ENCODE peak calls at places on chromosomes 11 and 22, in eight cellular contexts. N is OCI-LY7, V is suprapubic skin, L is H7, H is body of pancreas, B is adipocyte, G is kidney epithelial cell, X is kidney. T is an unnamed sample.

GRCh38 chr22:30889268-30889995 is 79.1 kb downstream of the MORC2 start:
- DNase-seq in H (no peak), L (peak), B (no peak), V (peak), X (peak), N (no peak), G (no peak), T (no peak)

GRCh38 chr11:107263865-107264563 is 193.6 kb downstream of the CWF19L2 start:
- DNase-seq in G (no peak), N (no peak), B (no peak), H (no peak), L (no peak), V (no peak), X (no peak), T (no peak)

GRCh38 chr11:34546511-34547206 is 33.1 kb upstream of the ELF5 start:
- DNase-seq in B (no peak), L (no peak), H (no peak), X (no peak), N (no peak), V (no peak), G (no peak), T (no peak)

GRCh38 chr11:44604171-44604581 is 38.7 kb downstream of the CD82 start:
- DNase-seq in B (no peak), L (no peak), X (no peak), H (peak), G (no peak), N (no peak), V (no peak), T (no peak)

GRCh38 chr11:61587541-61587941 is 6.7 kb upstream of the SYT7 start:
- DNase-seq in H (peak), B (peak), V (no peak), L (peak), G (no peak), X (no peak), N (no peak), T (no peak)

GRCh38 chr22:20781272-20781990 is 7.5 kb downstream of the SERPIND1 start:
- DNase-seq in H (no peak), X (no peak), G (no peak), L (no peak), N (no peak), V (no peak), B (no peak), T (no peak)

GRCh38 chr11:77191429-77191822 is 63.4 kb downstream of the MYO7A start:
- DNase-seq in L (no peak), B (no peak), H (no peak), V (no peak), G (no peak), X (peak), N (no peak), T (no peak)

GRCh38 chr11:125369808-125370207 is 126.3 kb downstream of the FEZ1 start:
- DNase-seq in B (no peak), N (no peak), X (no peak), G (no peak), L (no peak), V (no peak), H (no peak), T (no peak)

GRCh38 chr11:2186669-2187266 is 15.2 kb upstream of the TH start:
- DNase-seq in V (no peak), G (no peak), H (peak), B (peak), L (peak), N (peak), X (no peak), T (peak)

GRCh38 chr22:17540481-17540880 is 22.8 kb upstream of the SLC25A18 start:
- DNase-seq in H (no peak), G (no peak), V (no peak), B (no peak), L (peak), X (no peak), N (no peak), T (no peak)

GRCh38 chr22:47062126-47062525 is 299.7 kb downstream of the TBC1D22A start:
- DNase-seq in N (no peak), X (no peak), G (no peak), B (no peak), L (no peak), H (peak), V (no peak), T (no peak)

GRCh38 chr11:71420455-71421241 is 27.5 kb downstream of the DHCR7 start:
- DNase-seq in L (peak), B (peak), H (peak), N (peak), G (peak), X (no peak), V (no peak), T (peak)

GRCh38 chr11:833849-834311 is 1.1 kb downstream of the CD151 start:
- DNase-seq in V (no peak), L (no peak), B (peak), N (no peak), H (no peak), X (no peak), G (no peak), T (no peak)

GRCh38 chr22:33401291-33401690 is 343.1 kb upstream of the SYN3 start:
- DNase-seq in X (no peak), B (peak), G (peak), H (no peak), L (no peak), V (no peak), N (no peak), T (no peak)

GRCh38 chr11:128021304-128022006 is 565.9 kb downstream of the ETS1 start:
- DNase-seq in V (no peak), N (no peak), H (no peak), X (no peak), B (peak), G (no peak), L (peak), T (no peak)

GRCh38 chr11:578276-579035 is 2.2 kb downstream of the PHRF1 start:
- DNase-seq in G (no peak), H (no peak), N (peak), V (no peak), X (no peak), L (no peak), B (no peak), T (peak)

GRCh38 chr11:75797796-75798195 is 17.2 kb upstream of the UVRAG start:
- DNase-seq in H (no peak), X (peak), B (no peak), G (no peak), V (no peak), N (no peak), L (no peak), T (no peak)

GRCh38 chr11:77557553-77557952 is 32.2 kb upstream of the AQP11 start:
- DNase-seq in H (no peak), L (peak), X (no peak), G (no peak), B (peak), N (no peak), V (no peak), T (no peak)

GRCh38 chr11:68269414-68270081 is 2.2 kb downstream of the C11orf24 start:
- DNase-seq in G (peak), B (peak), N (no peak), H (no peak), V (no peak), X (no peak), L (no peak), T (no peak)

GRCh38 chr11:57641011-57641410 is 8.7 kb downstream of the YPEL4 start:
- DNase-seq in H (no peak), N (peak), X (no peak), V (no peak), G (no peak), B (peak), L (peak), T (no peak)

GRCh38 chr22:28813772-28814518 is 13.6 kb upstream of the XBP1 start:
- DNase-seq in G (no peak), H (peak), V (peak), B (no peak), X (peak), N (no peak), L (no peak), T (no peak)

GRCh38 chr11:11413776-11414175 is 60.7 kb upstream of the CSNK2A3 start:
- DNase-seq in X (no peak), B (no peak), L (no peak), N (no peak), V (no peak), G (no peak), H (no peak), T (no peak)

GRCh38 chr11:44977493-44977984 is 26.9 kb upstream of the TP53I11 start:
- DNase-seq in B (no peak), H (no peak), X (no peak), N (no peak), L (peak), G (no peak), V (no peak), T (peak)

GRCh38 chr11:1752907-1753425 is 2.6 kb upstream of the IFITM10 start:
- DNase-seq in B (no peak), G (no peak), N (no peak), H (no peak), X (peak), L (peak), V (no peak), T (no peak)

GRCh38 chr11:69702239-69702668 is 1.6 kb downstream of the FGF19 start:
- DNase-seq in G (no peak), N (no peak), B (no peak), X (no peak), V (no peak), H (no peak), L (peak), T (no peak)

GRCh38 chr11:108803781-108804180 is 138.9 kb downstream of the DDX10 start:
- DNase-seq in N (no peak), L (no peak), G (no peak), V (no peak), H (no peak), B (peak), X (no peak), T (no peak)

GRCh38 chr11:124884869-124885479 is 12.7 kb downstream of the ROBO4 start:
- DNase-seq in G (no peak), V (peak), X (no peak), N (no peak), H (no peak), L (peak), B (no peak), T (no peak)

GRCh38 chr22:40210814-40211213 is 33.1 kb downstream of the TNRC6B start:
- DNase-seq in B (no peak), V (no peak), X (no peak), N (peak), L (no peak), G (no peak), H (no peak), T (no peak)

GRCh38 chr11:105781807-105782206 is 171.9 kb downstream of the GRIA4 start:
- DNase-seq in X (no peak), N (no peak), H (no peak), V (no peak), G (no peak), L (no peak), B (no peak), T (no peak)

GRCh38 chr11:74288161-74288560 is 23.3 kb downstream of the P4HA3 start:
- DNase-seq in X (no peak), L (no peak), B (peak), G (peak), H (no peak), V (no peak), N (no peak), T (no peak)

GRCh38 chr22:37229805-37230672 is 14.0 kb downstream of the RAC2 start:
- DNase-seq in G (no peak), V (no peak), N (peak), B (peak), X (peak), L (peak), H (no peak), T (peak)
- H3K4me3 ChIP-seq in G (no peak), V (no peak), N (peak), B (no peak), X (no peak), L (no peak), H (no peak), T (peak)

GRCh38 chr11:41459602-41460405 is at the start of gene LRRC4C:
- DNase-seq in B (no peak), L (no peak), H (no peak), G (no peak), X (no peak), N (no peak), V (no peak), T (no peak)
- H3K4me3 ChIP-seq in B (no peak), L (peak), H (no peak), G (peak), X (peak), N (no peak), V (no peak), T (no peak)

GRCh38 chr11:95739526-95739925 is 50.1 kb downstream of the FAM76B start:
- DNase-seq in G (no peak), L (no peak), X (no peak), V (no peak), H (no peak), B (no peak), N (no peak), T (no peak)
- H3K4me3 ChIP-seq in G (no peak), L (no peak), X (no peak), V (no peak), H (no peak), B (no peak), N (no peak), T (no peak)

DNA sequence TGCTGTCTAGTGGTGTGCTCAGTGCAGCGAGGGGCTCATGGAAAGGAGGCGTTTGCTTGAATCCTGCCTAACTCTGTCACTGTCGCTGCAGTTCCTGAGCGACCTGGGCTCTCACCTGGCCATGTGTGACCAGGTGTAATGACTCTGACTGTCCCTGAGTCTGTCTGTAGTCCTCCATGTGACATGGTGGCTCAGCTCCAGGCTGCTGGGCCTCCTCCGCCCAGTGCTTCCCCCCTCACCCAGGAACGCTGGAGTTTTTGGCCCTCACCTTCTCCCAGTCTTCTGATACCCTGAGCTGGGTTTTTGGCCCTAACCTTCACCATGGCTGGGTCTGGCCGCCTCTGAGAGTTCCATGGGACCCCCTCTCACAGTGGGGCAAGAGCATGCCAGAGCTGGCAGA is 20.3 kb downstream of the MICALL1 start:
- DNase-seq in L (no peak), X (no peak), G (no peak), N (no peak), H (peak), V (no peak), B (no peak), T (no peak)
- H3K4me3 ChIP-seq in L (no peak), X (no peak), G (no peak), N (no peak), H (no peak), V (no peak), B (no peak), T (no peak)

GRCh38 chr11:126549273-126549585 is 193.7 kb downstream of the ST3GAL4 start:
- DNase-seq in N (no peak), H (no peak), G (no peak), V (no peak), B (no peak), L (no peak), X (no peak), T (no peak)

GRCh38 chr11:126547161-126547560 is 191.7 kb downstream of the ST3GAL4 start:
- DNase-seq in H (no peak), N (no peak), G (peak), L (no peak), X (no peak), B (peak), V (no peak), T (no peak)

GRCh38 chr11:126547691-126548090 is 192.2 kb downstream of the ST3GAL4 start:
- DNase-seq in X (no peak), G (no peak), B (no peak), V (no peak), H (no peak), N (no peak), L (no peak), T (no peak)

GRCh38 chr11:126546694-126547093 is 191.2 kb downstream of the ST3GAL4 start:
- DNase-seq in B (no peak), X (no peak), G (no peak), L (no peak), V (no peak), H (no peak), N (no peak), T (no peak)

DNA sequence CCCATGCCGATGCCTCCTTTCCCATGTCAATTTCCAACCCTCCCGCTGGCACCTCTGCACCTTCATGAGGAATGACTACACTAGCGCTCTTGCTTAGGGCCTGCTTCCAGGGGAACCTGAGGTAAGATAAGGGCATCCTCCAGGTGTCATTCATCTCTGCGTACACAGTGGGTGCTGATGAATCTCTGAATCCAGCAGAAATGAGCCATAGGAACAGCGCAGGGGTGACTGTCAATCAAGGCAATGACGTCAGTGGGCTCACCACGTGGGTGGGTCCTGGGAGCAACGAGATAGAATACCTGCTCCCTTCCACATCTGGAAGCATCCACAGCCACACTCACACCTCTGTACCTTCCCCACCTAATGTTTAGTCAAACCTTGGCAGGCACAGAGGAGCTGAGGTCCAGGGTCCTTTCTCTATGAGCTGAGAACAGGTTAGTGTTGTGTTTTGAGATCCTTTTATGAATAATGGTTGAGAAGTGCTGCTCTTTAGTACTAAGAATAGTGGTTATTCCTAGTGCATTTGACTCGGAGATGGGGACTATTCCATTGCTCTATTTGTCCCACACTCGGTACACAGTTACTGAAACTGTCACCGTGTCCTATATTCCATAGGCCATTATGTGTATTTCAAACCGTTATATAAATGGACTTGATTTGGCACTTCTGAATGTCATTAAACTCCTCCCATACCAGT is 193.2 kb downstream of the ST3GAL4 start:
- DNase-seq in L (no peak), B (no peak), V (no peak), N (no peak), X (no peak), G (no peak), H (no peak), T (no peak)
- H3K4me3 ChIP-seq in L (no peak), B (no peak), V (no peak), N (no peak), X (no peak), G (no peak), H (no peak), T (no peak)

T was measured in Jurkat, Clone E6-1.